ENCODE peak calls at places on chromosomes 3 and 15, in six cellular contexts. T is breast epithelium, N is ovary, V is PC-9, X is body of pancreas, S is A549. O is an unnamed sample.

GRCh38 chr15:24976932-24977331 is 22.1 kb downstream of the SNRPN start:
- DNase-seq in T (no peak), N (no peak), V (no peak), X (no peak), S (no peak), O (no peak)

GRCh38 chr15:78909791-78910228 is 35.0 kb downstream of the CTSH start:
- DNase-seq in T (no peak), N (no peak), V (no peak), X (peak), S (peak), O (no peak)

GRCh38 chr3:144197582-144197981 is 226.0 kb downstream of the DIPK2A start:
- DNase-seq in T (no peak), N (no peak), V (no peak), X (no peak), S (no peak), O (peak)

GRCh38 chr3:90184861-90185260 is 1077.4 kb downstream of the EPHA3 start:
- DNase-seq in T (peak), N (no peak), V (no peak), X (no peak), S (no peak), O (no peak)

GRCh38 chr15:25066708-25067107 is 111.9 kb downstream of the SNRPN start:
- DNase-seq in T (no peak), N (no peak), V (no peak), X (no peak), S (no peak), O (no peak)

GRCh38 chr3:108406661-108407206 is 103.7 kb downstream of the MYH15 start:
- DNase-seq in T (no peak), N (no peak), V (peak), X (peak), S (peak), O (peak)

GRCh38 chr15:62472616-62473299 is 307.7 kb upstream of the C2CD4B start:
- DNase-seq in T (peak), N (no peak), V (peak), X (no peak), S (no peak), O (peak)

GRCh38 chr3:128457918-128458317 is 8.8 kb downstream of the DNAJB8 start:
- DNase-seq in T (no peak), N (no peak), V (no peak), X (no peak), S (no peak), O (no peak)

DNA sequence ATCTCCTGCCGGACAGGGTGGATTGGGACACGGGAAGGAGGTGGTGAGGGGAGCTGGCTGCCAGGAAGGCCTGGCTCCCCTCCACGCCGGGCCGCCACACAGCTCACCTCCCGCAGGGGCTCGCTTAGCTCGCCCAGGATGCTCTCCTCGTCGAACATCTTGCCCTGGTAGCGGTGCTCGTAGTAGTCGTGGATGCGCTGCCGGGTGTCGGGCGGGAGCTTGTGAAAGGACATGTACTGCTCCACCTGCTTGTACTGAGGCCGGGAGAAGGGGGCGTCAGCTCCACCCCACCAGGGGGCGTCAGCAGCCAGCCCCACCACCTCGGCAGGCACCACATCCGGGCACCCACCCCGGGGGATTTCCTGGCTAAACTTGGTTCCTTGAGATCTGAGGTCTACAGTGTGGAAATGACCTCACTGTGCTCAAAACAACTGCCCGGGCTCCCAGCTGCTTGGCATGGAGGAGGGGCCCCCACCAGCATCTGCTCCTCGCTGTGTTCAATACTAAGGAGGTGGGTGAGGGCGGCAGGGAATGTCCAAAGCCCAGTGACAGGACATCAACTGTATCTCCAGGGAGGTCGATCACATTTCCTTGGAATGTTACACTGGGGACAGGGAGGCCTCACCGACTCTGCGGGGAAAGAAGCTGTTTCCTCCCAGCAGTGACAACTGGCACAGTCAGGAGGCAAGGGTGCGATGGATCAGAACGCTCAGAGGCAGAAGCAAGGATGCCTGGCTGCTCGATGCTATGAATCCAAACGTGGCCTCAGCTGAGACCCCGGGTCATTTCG is 43.4 kb downstream of the HCN4 start:
- DNase-seq in T (no peak), N (no peak), V (no peak), X (no peak), S (no peak), O (no peak)
- TF ChIP-seq CTCF in T (no peak), N (no peak), V (no peak), X (no peak), S (no peak), O (no peak)

DNA sequence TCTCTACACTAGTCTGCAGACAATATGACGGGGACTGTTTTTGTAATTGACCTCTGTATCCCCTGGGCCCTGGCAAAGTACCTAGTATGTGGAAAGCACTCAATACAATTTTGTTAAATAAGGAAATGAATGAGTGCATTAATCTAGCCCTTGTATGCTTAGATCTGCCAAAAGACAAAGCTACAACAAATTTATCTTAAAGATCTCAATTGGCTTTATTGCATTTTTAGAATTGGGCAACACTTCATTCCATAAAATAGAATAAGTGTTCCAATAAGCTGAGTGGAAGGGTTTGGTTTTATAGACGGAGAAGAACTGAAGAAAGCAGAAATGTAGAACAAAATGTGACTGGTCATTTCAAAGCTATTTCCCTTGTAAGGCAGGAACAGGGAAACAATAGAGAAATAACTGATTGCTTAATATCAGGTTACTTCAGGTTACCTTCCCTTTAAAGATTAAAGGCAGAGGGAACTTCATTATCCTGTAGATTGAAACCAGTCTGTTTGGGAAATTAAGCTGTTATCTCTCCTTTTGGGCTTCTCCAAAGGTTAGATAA is 108.3 kb upstream of the MME start:
- DNase-seq in T (peak), N (no peak), V (peak), X (no peak), S (no peak), O (no peak)
- H3K4me3 ChIP-seq in T (peak), N (no peak), V (no peak), X (no peak), S (no peak), O (no peak)

DNA sequence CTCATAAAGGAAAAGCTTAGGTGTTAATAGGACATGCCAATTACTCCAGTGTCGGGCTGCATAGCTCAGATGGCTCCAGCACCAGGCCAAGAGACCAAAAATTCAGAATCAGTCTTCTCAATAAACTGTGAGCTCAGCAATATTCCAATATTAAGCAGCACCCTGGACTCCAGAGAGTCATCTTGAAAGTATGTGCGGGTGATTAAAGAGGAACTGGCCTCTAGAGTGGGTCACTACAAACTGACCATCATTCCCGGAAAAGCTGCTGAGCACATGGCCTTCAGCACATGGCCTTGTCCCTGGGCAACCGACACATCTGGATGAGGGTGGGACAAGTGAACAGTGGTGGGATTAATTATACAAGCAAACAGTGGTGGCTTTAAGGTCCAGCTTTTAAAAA is 59.0 kb downstream of the MAGI1 start:
- DNase-seq in T (no peak), N (no peak), V (no peak), X (no peak), S (no peak), O (no peak)
- H3K27ac ChIP-seq in T (peak), N (no peak), V (no peak), X (peak), S (no peak), O (no peak)

GRCh38 chr3:7263347-7264195 is 402.7 kb downstream of the GRM7 start:
- DNase-seq in T (no peak), N (no peak), V (no peak), X (no peak), S (no peak), O (no peak)

GRCh38 chr3:7264196-7264526 is 403.2 kb downstream of the GRM7 start:
- DNase-seq in T (no peak), N (no peak), V (no peak), X (no peak), S (no peak), O (no peak)

GRCh38 chr3:7260975-7261374 is 400.1 kb downstream of the GRM7 start:
- DNase-seq in T (no peak), N (no peak), V (no peak), X (no peak), S (no peak), O (no peak)
- TF ChIP-seq CTCF in T (no peak), N (no peak), V (no peak), X (no peak), S (no peak), O (no peak)

GRCh38 chr3:32815812-32816438 is 1.9 kb upstream of the TRIM71 start:
- DNase-seq in T (no peak), N (no peak), V (no peak), X (no peak), S (no peak), O (no peak)
- H3K4me3 ChIP-seq in T (peak), N (no peak), V (no peak), X (no peak), S (peak), O (no peak)

GRCh38 chr3:45509038-45509767 is 85.3 kb upstream of the LIMD1 start:
- DNase-seq in T (no peak), N (no peak), V (no peak), X (no peak), S (no peak), O (no peak)
- H3K27ac ChIP-seq in T (no peak), N (no peak), V (no peak), X (no peak), S (no peak), O (no peak)